ENCODE peak calls at places on chromosomes 5 and 9, in nine cellular contexts. One of them, this sample, is unnamed. For H3K9me3, the result is how much of the 10 kb centered on the place peaks cover.

GRCh38 chr9:115601456-115601855 is 483.5 kb upstream of the TNC start:
- DNase-seq in HCT116: no peak
- DNase-seq in Caco-2: no peak
- DNase-seq in aorta: no peak
- DNase-seq in A549: no peak
- DNase-seq in psoas muscle: no peak
- DNase-seq in transverse colon: no peak
- DNase-seq in effector memory CD4-positive, alpha-beta T cell: no peak
- DNase-seq in CD4-positive, alpha-beta T cell: no peak
- DNase-seq in this sample: no peak

GRCh38 chr9:31597977-31598376 is 786.5 kb upstream of the ACO1 start:
- DNase-seq in HCT116: peak
- DNase-seq in Caco-2: no peak
- DNase-seq in aorta: no peak
- DNase-seq in A549: no peak
- DNase-seq in psoas muscle: no peak
- DNase-seq in transverse colon: no peak
- DNase-seq in effector memory CD4-positive, alpha-beta T cell: no peak
- DNase-seq in CD4-positive, alpha-beta T cell: no peak
- DNase-seq in this sample: no peak

GRCh38 chr5:17882760-17883488 is 248.7 kb downstream of the TAF11L14 start:
- DNase-seq in HCT116: no peak
- DNase-seq in Caco-2: no peak
- DNase-seq in aorta: no peak
- DNase-seq in A549: peak
- DNase-seq in psoas muscle: no peak
- DNase-seq in transverse colon: no peak
- DNase-seq in effector memory CD4-positive, alpha-beta T cell: no peak
- DNase-seq in CD4-positive, alpha-beta T cell: no peak
- DNase-seq in this sample: peak

GRCh38 chr9:10045598-10045997 is 567.2 kb downstream of the PTPRD start:
- DNase-seq in HCT116: no peak
- DNase-seq in Caco-2: no peak
- DNase-seq in aorta: no peak
- DNase-seq in A549: peak
- DNase-seq in psoas muscle: no peak
- DNase-seq in transverse colon: no peak
- DNase-seq in effector memory CD4-positive, alpha-beta T cell: no peak
- DNase-seq in CD4-positive, alpha-beta T cell: no peak
- DNase-seq in this sample: no peak

GRCh38 chr5:62460578-62460983 is 48.0 kb downstream of the IPO11 start:
- DNase-seq in HCT116: no peak
- DNase-seq in Caco-2: no peak
- DNase-seq in aorta: no peak
- DNase-seq in A549: peak
- DNase-seq in psoas muscle: no peak
- DNase-seq in transverse colon: no peak
- DNase-seq in effector memory CD4-positive, alpha-beta T cell: no peak
- DNase-seq in CD4-positive, alpha-beta T cell: no peak
- DNase-seq in this sample: no peak

GRCh38 chr9:115378246-115378645 is 260.3 kb upstream of the TNC start:
- DNase-seq in HCT116: no peak
- DNase-seq in Caco-2: no peak
- DNase-seq in aorta: no peak
- DNase-seq in A549: no peak
- DNase-seq in psoas muscle: no peak
- DNase-seq in transverse colon: no peak
- DNase-seq in effector memory CD4-positive, alpha-beta T cell: no peak
- DNase-seq in CD4-positive, alpha-beta T cell: no peak
- DNase-seq in this sample: no peak

GRCh38 chr9:98501776-98502175 is 207.0 kb downstream of the GABBR2 start:
- DNase-seq in HCT116: no peak
- DNase-seq in Caco-2: no peak
- DNase-seq in aorta: no peak
- DNase-seq in A549: no peak
- DNase-seq in psoas muscle: no peak
- DNase-seq in transverse colon: no peak
- DNase-seq in effector memory CD4-positive, alpha-beta T cell: no peak
- DNase-seq in CD4-positive, alpha-beta T cell: no peak
- DNase-seq in this sample: no peak

GRCh38 chr9:126605792-126606482 is 7.8 kb upstream of the LMX1B start:
- DNase-seq in HCT116: no peak
- DNase-seq in Caco-2: no peak
- DNase-seq in aorta: peak
- DNase-seq in A549: no peak
- DNase-seq in psoas muscle: no peak
- DNase-seq in transverse colon: no peak
- DNase-seq in effector memory CD4-positive, alpha-beta T cell: no peak
- DNase-seq in CD4-positive, alpha-beta T cell: no peak
- DNase-seq in this sample: no peak

GRCh38 chr9:117869287-117869686 is 165.1 kb downstream of the TLR4 start:
- DNase-seq in HCT116: no peak
- DNase-seq in Caco-2: no peak
- DNase-seq in aorta: no peak
- DNase-seq in A549: no peak
- DNase-seq in psoas muscle: no peak
- DNase-seq in transverse colon: no peak
- DNase-seq in effector memory CD4-positive, alpha-beta T cell: no peak
- DNase-seq in CD4-positive, alpha-beta T cell: no peak
- DNase-seq in this sample: no peak

GRCh38 chr5:40001796-40002195 is 577.0 kb upstream of the DAB2 start:
- DNase-seq in HCT116: no peak
- DNase-seq in Caco-2: no peak
- DNase-seq in aorta: no peak
- DNase-seq in A549: no peak
- DNase-seq in psoas muscle: no peak
- DNase-seq in transverse colon: no peak
- DNase-seq in effector memory CD4-positive, alpha-beta T cell: no peak
- DNase-seq in CD4-positive, alpha-beta T cell: no peak
- DNase-seq in this sample: no peak

GRCh38 chr5:56319281-56320242 is 86.4 kb upstream of the ANKRD55 start:
- DNase-seq in HCT116: no peak
- DNase-seq in Caco-2: no peak
- DNase-seq in aorta: no peak
- DNase-seq in A549: no peak
- DNase-seq in psoas muscle: peak
- DNase-seq in transverse colon: peak
- DNase-seq in effector memory CD4-positive, alpha-beta T cell: no peak
- DNase-seq in CD4-positive, alpha-beta T cell: no peak
- DNase-seq in this sample: no peak

GRCh38 chr9:72134801-72135200 is 14.4 kb upstream of the GDA start:
- DNase-seq in HCT116: no peak
- DNase-seq in Caco-2: no peak
- DNase-seq in aorta: no peak
- DNase-seq in A549: no peak
- DNase-seq in psoas muscle: no peak
- DNase-seq in transverse colon: no peak
- DNase-seq in effector memory CD4-positive, alpha-beta T cell: no peak
- DNase-seq in CD4-positive, alpha-beta T cell: no peak
- DNase-seq in this sample: no peak

GRCh38 chr5:149760700-149761187 is 30.6 kb downstream of the PPARGC1B start:
- DNase-seq in HCT116: no peak
- DNase-seq in Caco-2: no peak
- DNase-seq in aorta: peak
- DNase-seq in A549: peak
- DNase-seq in psoas muscle: no peak
- DNase-seq in transverse colon: no peak
- DNase-seq in effector memory CD4-positive, alpha-beta T cell: no peak
- DNase-seq in CD4-positive, alpha-beta T cell: no peak
- DNase-seq in this sample: no peak

GRCh38 chr5:174166231-174167079 is 120.9 kb downstream of the NSG2 start:
- DNase-seq in HCT116: no peak
- DNase-seq in Caco-2: no peak
- DNase-seq in aorta: peak
- DNase-seq in A549: no peak
- DNase-seq in psoas muscle: no peak
- DNase-seq in transverse colon: no peak
- DNase-seq in effector memory CD4-positive, alpha-beta T cell: no peak
- DNase-seq in CD4-positive, alpha-beta T cell: no peak
- DNase-seq in this sample: no peak

GRCh38 chr9:4829956-4830355 is 37.2 kb downstream of the RCL1 start:
- DNase-seq in HCT116: no peak
- DNase-seq in Caco-2: no peak
- DNase-seq in aorta: no peak
- DNase-seq in A549: no peak
- DNase-seq in psoas muscle: no peak
- DNase-seq in transverse colon: no peak
- DNase-seq in effector memory CD4-positive, alpha-beta T cell: no peak
- DNase-seq in CD4-positive, alpha-beta T cell: no peak
- DNase-seq in this sample: no peak

GRCh38 chr5:39424751-39425524 is at the start of gene DAB2:
- DNase-seq in HCT116: peak
- DNase-seq in Caco-2: peak
- DNase-seq in aorta: peak
- DNase-seq in A549: peak
- DNase-seq in psoas muscle: peak
- DNase-seq in transverse colon: peak
- DNase-seq in effector memory CD4-positive, alpha-beta T cell: no peak
- DNase-seq in CD4-positive, alpha-beta T cell: peak
- DNase-seq in this sample: peak

GRCh38 chr5:124655943-124656459 is 90.4 kb downstream of the ZNF608 start:
- DNase-seq in HCT116: peak
- DNase-seq in Caco-2: peak
- DNase-seq in aorta: no peak
- DNase-seq in A549: peak
- DNase-seq in psoas muscle: no peak
- DNase-seq in transverse colon: peak
- DNase-seq in effector memory CD4-positive, alpha-beta T cell: no peak
- DNase-seq in CD4-positive, alpha-beta T cell: no peak
- DNase-seq in this sample: peak

GRCh38 chr5:15683332-15683731 is 183.4 kb downstream of the FBXL7 start:
- DNase-seq in HCT116: no peak
- DNase-seq in Caco-2: peak
- DNase-seq in aorta: no peak
- DNase-seq in A549: peak
- DNase-seq in psoas muscle: no peak
- DNase-seq in transverse colon: peak
- DNase-seq in effector memory CD4-positive, alpha-beta T cell: no peak
- DNase-seq in CD4-positive, alpha-beta T cell: no peak
- DNase-seq in this sample: no peak

GRCh38 chr9:121518634-121519033 is 19.0 kb upstream of the GGTA1 start:
- DNase-seq in HCT116: no peak
- DNase-seq in Caco-2: no peak
- DNase-seq in aorta: no peak
- DNase-seq in A549: no peak
- DNase-seq in psoas muscle: no peak
- DNase-seq in transverse colon: no peak
- DNase-seq in effector memory CD4-positive, alpha-beta T cell: no peak
- DNase-seq in CD4-positive, alpha-beta T cell: no peak
- DNase-seq in this sample: no peak

GRCh38 chr5:134083517-134083916 is 31.0 kb upstream of the TCF7 start:
- DNase-seq in HCT116: no peak
- DNase-seq in Caco-2: no peak
- DNase-seq in aorta: no peak
- DNase-seq in A549: no peak
- DNase-seq in psoas muscle: no peak
- DNase-seq in transverse colon: no peak
- DNase-seq in effector memory CD4-positive, alpha-beta T cell: no peak
- DNase-seq in CD4-positive, alpha-beta T cell: no peak
- DNase-seq in this sample: no peak

GRCh38 chr5:81922790-81923398 is 48.9 kb upstream of the ATG10 start:
- DNase-seq in HCT116: no peak
- DNase-seq in Caco-2: no peak
- DNase-seq in aorta: no peak
- DNase-seq in A549: no peak
- DNase-seq in psoas muscle: no peak
- DNase-seq in transverse colon: no peak
- DNase-seq in effector memory CD4-positive, alpha-beta T cell: no peak
- DNase-seq in CD4-positive, alpha-beta T cell: no peak
- DNase-seq in this sample: no peak

GRCh38 chr5:138469540-138470321 is 4.5 kb downstream of the EGR1 start:
- DNase-seq in HCT116: peak
- DNase-seq in Caco-2: peak
- DNase-seq in aorta: peak
- DNase-seq in A549: peak
- DNase-seq in psoas muscle: no peak
- DNase-seq in transverse colon: peak
- DNase-seq in effector memory CD4-positive, alpha-beta T cell: peak
- DNase-seq in CD4-positive, alpha-beta T cell: no peak
- DNase-seq in this sample: no peak

DNA sequence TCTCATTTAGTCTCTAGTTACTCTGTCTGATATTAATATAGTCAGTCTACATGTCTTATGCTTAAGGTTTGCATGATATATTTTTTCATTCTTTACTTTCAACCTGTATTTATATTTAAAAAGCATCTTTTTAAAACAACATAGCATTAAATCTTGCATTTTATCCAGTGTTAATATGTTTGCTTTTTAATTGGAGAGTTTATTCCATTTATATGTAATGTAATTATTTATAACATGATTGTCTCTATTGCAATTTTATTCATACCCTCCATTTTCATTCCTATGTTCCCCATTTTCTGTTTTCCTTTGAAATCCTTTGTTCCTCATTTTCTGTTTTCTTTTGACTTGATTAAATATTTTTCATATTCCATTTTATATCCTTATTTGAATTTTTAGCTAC is 13.3 kb downstream of the PCDHB15 start:
- DNase-seq in HCT116: no peak
- DNase-seq in Caco-2: no peak
- DNase-seq in aorta: no peak
- DNase-seq in A549: no peak
- DNase-seq in psoas muscle: no peak
- DNase-seq in transverse colon: no peak
- DNase-seq in effector memory CD4-positive, alpha-beta T cell: no peak
- DNase-seq in CD4-positive, alpha-beta T cell: no peak
- DNase-seq in this sample: no peak
- H3K9me3 ChIP-seq in HCT116: under half
- H3K9me3 ChIP-seq in Caco-2: under half
- H3K9me3 ChIP-seq in aorta: under half
- H3K9me3 ChIP-seq in A549: half or more
- H3K9me3 ChIP-seq in psoas muscle: half or more
- H3K9me3 ChIP-seq in transverse colon: half or more
- H3K9me3 ChIP-seq in effector memory CD4-positive, alpha-beta T cell: half or more
- H3K9me3 ChIP-seq in CD4-positive, alpha-beta T cell: half or more
- H3K9me3 ChIP-seq in this sample: under half

GRCh38 chr9:89593776-89594427 is 10.9 kb upstream of the GADD45G start:
- DNase-seq in HCT116: no peak
- DNase-seq in Caco-2: peak
- DNase-seq in aorta: no peak
- DNase-seq in A549: peak
- DNase-seq in psoas muscle: no peak
- DNase-seq in transverse colon: peak
- DNase-seq in effector memory CD4-positive, alpha-beta T cell: peak
- DNase-seq in CD4-positive, alpha-beta T cell: peak
- DNase-seq in this sample: no peak
- H3K9me3 ChIP-seq in HCT116: under half
- H3K9me3 ChIP-seq in Caco-2: under half
- H3K9me3 ChIP-seq in aorta: under half
- H3K9me3 ChIP-seq in A549: under half
- H3K9me3 ChIP-seq in psoas muscle: under half
- H3K9me3 ChIP-seq in transverse colon: under half
- H3K9me3 ChIP-seq in effector memory CD4-positive, alpha-beta T cell: under half
- H3K9me3 ChIP-seq in CD4-positive, alpha-beta T cell: under half
- H3K9me3 ChIP-seq in this sample: under half

GRCh38 chr5:179409806-179410205 is 64.5 kb upstream of the ADAMTS2 start:
- DNase-seq in HCT116: no peak
- DNase-seq in Caco-2: no peak
- DNase-seq in aorta: peak
- DNase-seq in A549: no peak
- DNase-seq in psoas muscle: no peak
- DNase-seq in transverse colon: no peak
- DNase-seq in effector memory CD4-positive, alpha-beta T cell: no peak
- DNase-seq in CD4-positive, alpha-beta T cell: no peak
- DNase-seq in this sample: no peak
- H3K9me3 ChIP-seq in HCT116: under half
- H3K9me3 ChIP-seq in Caco-2: under half
- H3K9me3 ChIP-seq in aorta: under half
- H3K9me3 ChIP-seq in A549: under half
- H3K9me3 ChIP-seq in psoas muscle: under half
- H3K9me3 ChIP-seq in transverse colon: under half
- H3K9me3 ChIP-seq in effector memory CD4-positive, alpha-beta T cell: under half
- H3K9me3 ChIP-seq in CD4-positive, alpha-beta T cell: under half
- H3K9me3 ChIP-seq in this sample: under half

GRCh38 chr5:140791111-140791510 is 3.5 kb upstream of the PCDHA2 start:
- DNase-seq in HCT116: no peak
- DNase-seq in Caco-2: no peak
- DNase-seq in aorta: no peak
- DNase-seq in A549: no peak
- DNase-seq in psoas muscle: no peak
- DNase-seq in transverse colon: no peak
- DNase-seq in effector memory CD4-positive, alpha-beta T cell: no peak
- DNase-seq in CD4-positive, alpha-beta T cell: no peak
- DNase-seq in this sample: no peak
- H3K9me3 ChIP-seq in HCT116: under half
- H3K9me3 ChIP-seq in Caco-2: under half
- H3K9me3 ChIP-seq in aorta: under half
- H3K9me3 ChIP-seq in A549: under half
- H3K9me3 ChIP-seq in psoas muscle: under half
- H3K9me3 ChIP-seq in transverse colon: under half
- H3K9me3 ChIP-seq in effector memory CD4-positive, alpha-beta T cell: under half
- H3K9me3 ChIP-seq in CD4-positive, alpha-beta T cell: half or more
- H3K9me3 ChIP-seq in this sample: under half

This sample was measured in prostate gland.